ENCODE peak calls at places on chromosomes 7 and 10, in seven cellular contexts. Q is HFF-Myc, U is osteocyte, Z is astrocyte, E is mesothelial cell of epicardium, J is fibroblast of mammary gland, Y is heart right ventricle. T is an unnamed sample.

GRCh38 chr7:68720722-68721121 is 877.6 kb upstream of the AUTS2 start:
- DNase-seq in Z (peak; percentile 85), J (peak; percentile 75), E (no peak), Q (no peak), U (no peak), Y (no peak), T (no peak)

GRCh38 chr7:121447939-121448338 is 51.8 kb upstream of the FAM3C start:
- DNase-seq in E (no peak), U (no peak), J (no peak), Y (no peak), Z (no peak), Q (no peak), T (no peak)

GRCh38 chr10:30098624-30099023 is 39.2 kb upstream of the JCAD start:
- DNase-seq in U (no peak), E (no peak), Q (peak; percentile 84), Z (peak; percentile 97), Y (no peak), J (peak; percentile 92), T (peak; percentile 92)

GRCh38 chr7:107931740-107932515 is 40.9 kb downstream of the DLD start:
- DNase-seq in E (no peak), Q (no peak), Z (no peak), J (no peak), U (no peak), Y (peak; percentile 51), T (no peak)

GRCh38 chr10:15084502-15084922 is 4.1 kb downstream of the ACBD7 start:
- DNase-seq in Q (peak; percentile 93), U (no peak), Y (peak; percentile 55), E (no peak), J (peak; percentile 95), Z (peak; percentile 99), T (peak; percentile 94)

GRCh38 chr7:82317257-82317721 is 126.3 kb downstream of the CACNA2D1 start:
- DNase-seq in Q (no peak), Z (no peak), Y (no peak), J (no peak), E (no peak), U (no peak), T (no peak)

GRCh38 chr7:24987331-24987842 is 7.4 kb upstream of the OSBPL3 start:
- DNase-seq in Y (no peak), Z (no peak), Q (no peak), J (no peak), E (no peak), U (no peak), T (no peak)

GRCh38 chr10:14549496-14549895 is 218.8 kb upstream of the FRMD4A start:
- DNase-seq in Q (no peak), Z (no peak), Y (no peak), E (no peak), J (peak; percentile 20), U (no peak), T (no peak)

GRCh38 chr10:35259769-35260397 is 76.4 kb upstream of the CCNY start:
- DNase-seq in E (no peak), Z (peak; percentile 98), J (peak; percentile 97), Y (no peak), Q (peak; percentile 52), U (peak; percentile 38), T (peak; percentile 95)

GRCh38 chr10:81179805-81180452 is 642.2 kb downstream of the SH2D4B start:
- DNase-seq in J (no peak), Q (no peak), Y (no peak), E (no peak), U (no peak), Z (no peak), T (no peak)

GRCh38 chr7:37916673-37917660 is at the start of gene SFRP4:
- DNase-seq in Y (peak; percentile 61), Q (no peak), J (peak; percentile 65), U (no peak), E (peak; percentile 39), Z (peak; percentile 56), T (no peak)

GRCh38 chr10:77919713-77920108 is 6.8 kb downstream of the DLG5 start:
- DNase-seq in Z (peak; percentile 47), Y (no peak), U (no peak), E (no peak), Q (no peak), J (peak; percentile 78), T (peak; percentile 61)

GRCh38 chr10:30749368-30749767 is 119.8 kb upstream of the LYZL2 start:
- DNase-seq in E (no peak), Y (no peak), Q (no peak), J (peak; percentile 41), U (no peak), Z (no peak), T (no peak)

GRCh38 chr7:6242561-6242960 is 29.9 kb downstream of the CYTH3 start:
- DNase-seq in Y (no peak), Z (no peak), Q (no peak), E (no peak), U (no peak), J (peak; percentile 71), T (no peak)

GRCh38 chr10:123043409-123043925 is 34.7 kb downstream of the ACADSB start:
- DNase-seq in Z (peak; percentile 22), E (no peak), Q (peak; percentile 51), U (no peak), Y (peak; percentile 7), J (peak; percentile 66), T (peak; percentile 60)
- TF ChIP-seq CTCF in Z (peak; percentile 79), E (peak; percentile 58), Q (peak; percentile 83), U (peak; percentile 80), Y (peak; percentile 56), J (peak; percentile 79), T (peak; percentile 84)

GRCh38 chr10:132457328-132458070 is 60.5 kb downstream of the PWWP2B start:
- DNase-seq in U (no peak), Y (no peak), E (no peak), J (no peak), Q (no peak), Z (no peak), T (no peak)
- TF ChIP-seq CTCF in U (no peak), Y (no peak), E (no peak), J (peak; percentile 6), Q (no peak), Z (no peak), T (no peak)

GRCh38 chr7:1922870-1923236 is 252.8 kb downstream of the ELFN1 start:
- DNase-seq in U (no peak), Z (no peak), Q (no peak), Y (no peak), J (peak; percentile 53), E (no peak), T (peak; percentile 32)
- TF ChIP-seq CTCF in U (no peak), Z (no peak), Q (peak; percentile 19), Y (no peak), J (peak; percentile 39), E (no peak), T (peak; percentile 72)

DNA sequence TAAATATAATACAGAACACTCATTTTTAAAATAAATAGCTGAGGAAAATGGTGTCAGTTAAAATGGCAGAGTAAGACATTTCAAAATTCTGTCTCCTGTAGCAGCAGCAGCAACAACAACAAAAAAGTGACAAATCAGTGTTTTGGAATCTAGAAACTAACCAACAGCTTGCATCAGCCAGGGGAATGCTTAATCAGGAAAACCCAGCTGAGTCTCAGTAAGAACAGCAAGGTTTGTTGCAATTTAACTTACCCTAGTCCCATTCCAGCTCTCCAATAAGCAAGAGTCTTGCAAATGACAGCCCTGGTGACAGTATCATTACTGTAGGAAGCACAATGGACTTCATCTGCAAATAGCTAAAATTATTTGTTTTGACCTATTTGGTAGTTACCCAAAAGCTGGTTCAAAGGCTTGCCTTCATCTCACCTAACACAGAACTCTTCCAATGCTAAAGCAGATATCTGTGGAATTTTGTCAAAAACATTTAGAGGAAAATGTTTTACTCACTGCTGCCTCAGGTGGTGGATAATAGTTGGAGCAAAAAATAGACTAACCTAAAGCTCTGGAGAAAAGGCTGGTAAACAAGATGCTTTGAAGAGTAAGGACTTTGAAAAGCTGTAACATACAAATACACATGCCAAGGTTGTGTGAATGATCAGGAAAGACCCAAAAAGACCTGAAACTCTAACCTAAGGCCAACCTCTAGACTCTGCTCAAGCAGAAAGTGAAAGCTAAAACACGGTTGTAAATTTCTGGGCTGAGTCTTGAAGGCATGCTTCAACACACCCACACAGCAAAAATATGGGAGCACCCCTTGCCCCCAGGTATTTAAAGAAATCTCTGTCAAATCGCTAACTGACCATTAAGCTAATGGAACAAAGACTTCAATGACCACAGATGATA is 9.9 kb upstream of the ARHGAP22 start:
- DNase-seq in E (no peak), U (no peak), Q (no peak), Z (peak; percentile 36), J (peak; percentile 74), Y (no peak), T (peak; percentile 85)
- TF ChIP-seq CTCF in E (peak; percentile 58), U (peak; percentile 29), Q (peak; percentile 34), Z (peak; percentile 45), J (peak; percentile 43), Y (no peak), T (peak; percentile 74)

T was measured in HFFc6.